ENCODE peak calls at places on chromosomes 6 and 20, in five cellular contexts. One of them, this sample, is unnamed.

GRCh38 chr20:42906120-42906519 is 283.6 kb downstream of the PTPRT start:
- DNase-seq in foreskin keratinocyte: no peak
- DNase-seq in psoas muscle: no peak
- DNase-seq in dorsolateral prefrontal cortex: no peak
- DNase-seq in AG09319: no peak
- DNase-seq in this sample: no peak

GRCh38 chr20:64084209-64085152 is at the start of gene LKAAEAR1:
- DNase-seq in dorsolateral prefrontal cortex: no peak
- DNase-seq in AG09319: no peak
- DNase-seq in foreskin keratinocyte: no peak
- DNase-seq in psoas muscle: no peak
- DNase-seq in this sample: no peak

GRCh38 chr6:15247214-15247749 is 1.4 kb downstream of the JARID2 start:
- DNase-seq in dorsolateral prefrontal cortex: no peak
- DNase-seq in foreskin keratinocyte: peak
- DNase-seq in psoas muscle: no peak
- DNase-seq in AG09319: no peak
- DNase-seq in this sample: no peak

GRCh38 chr20:10800288-10800687 is 126.5 kb upstream of the JAG1 start:
- DNase-seq in AG09319: no peak
- DNase-seq in foreskin keratinocyte: no peak
- DNase-seq in psoas muscle: no peak
- DNase-seq in dorsolateral prefrontal cortex: no peak
- DNase-seq in this sample: no peak

GRCh38 chr6:56758120-56758519 is 115.4 kb upstream of the DST start:
- DNase-seq in AG09319: no peak
- DNase-seq in foreskin keratinocyte: no peak
- DNase-seq in dorsolateral prefrontal cortex: no peak
- DNase-seq in psoas muscle: no peak
- DNase-seq in this sample: no peak

GRCh38 chr6:6366778-6367177 is 46.3 kb upstream of the F13A1 start:
- DNase-seq in psoas muscle: no peak
- DNase-seq in AG09319: no peak
- DNase-seq in dorsolateral prefrontal cortex: no peak
- DNase-seq in foreskin keratinocyte: no peak
- DNase-seq in this sample: no peak

GRCh38 chr20:64165866-64166600 is 1.8 kb downstream of the MYT1 start:
- DNase-seq in dorsolateral prefrontal cortex: no peak
- DNase-seq in psoas muscle: no peak
- DNase-seq in foreskin keratinocyte: no peak
- DNase-seq in AG09319: no peak
- DNase-seq in this sample: no peak

GRCh38 chr6:158646023-158646888 is 1.7 kb upstream of the DYNLT1 start:
- DNase-seq in psoas muscle: no peak
- DNase-seq in AG09319: no peak
- DNase-seq in foreskin keratinocyte: peak
- DNase-seq in dorsolateral prefrontal cortex: no peak
- DNase-seq in this sample: no peak

GRCh38 chr6:110419028-110419739 is 3.8 kb upstream of the DDO start:
- DNase-seq in dorsolateral prefrontal cortex: no peak
- DNase-seq in psoas muscle: no peak
- DNase-seq in foreskin keratinocyte: no peak
- DNase-seq in AG09319: no peak
- DNase-seq in this sample: no peak

GRCh38 chr6:21083708-21084107 is 509.8 kb upstream of the SOX4 start:
- DNase-seq in AG09319: no peak
- DNase-seq in foreskin keratinocyte: no peak
- DNase-seq in psoas muscle: no peak
- DNase-seq in dorsolateral prefrontal cortex: no peak
- DNase-seq in this sample: no peak

GRCh38 chr6:128601060-128601459 is 80.7 kb upstream of the PTPRK start:
- DNase-seq in AG09319: no peak
- DNase-seq in dorsolateral prefrontal cortex: no peak
- DNase-seq in foreskin keratinocyte: no peak
- DNase-seq in psoas muscle: no peak
- DNase-seq in this sample: no peak

GRCh38 chr6:126034671-126035070 is 48.3 kb downstream of the TRMT11 start:
- DNase-seq in dorsolateral prefrontal cortex: no peak
- DNase-seq in foreskin keratinocyte: no peak
- DNase-seq in psoas muscle: no peak
- DNase-seq in AG09319: no peak
- DNase-seq in this sample: no peak

GRCh38 chr6:63734923-63735322 is 99.3 kb downstream of the PHF3 start:
- DNase-seq in psoas muscle: no peak
- DNase-seq in foreskin keratinocyte: peak
- DNase-seq in dorsolateral prefrontal cortex: no peak
- DNase-seq in AG09319: no peak
- DNase-seq in this sample: no peak

GRCh38 chr20:49935746-49936152 is 448 bp upstream of the RNF114 start:
- DNase-seq in foreskin keratinocyte: no peak
- DNase-seq in psoas muscle: no peak
- DNase-seq in dorsolateral prefrontal cortex: no peak
- DNase-seq in AG09319: no peak
- DNase-seq in this sample: no peak

GRCh38 chr6:122838060-122838780 is 49.2 kb downstream of the SMPDL3A start:
- DNase-seq in foreskin keratinocyte: no peak
- DNase-seq in psoas muscle: no peak
- DNase-seq in dorsolateral prefrontal cortex: no peak
- DNase-seq in AG09319: peak
- DNase-seq in this sample: no peak

GRCh38 chr20:2698912-2699311 is 6.3 kb downstream of the EBF4 start:
- DNase-seq in AG09319: no peak
- DNase-seq in dorsolateral prefrontal cortex: no peak
- DNase-seq in psoas muscle: no peak
- DNase-seq in foreskin keratinocyte: no peak
- DNase-seq in this sample: no peak

GRCh38 chr20:48008850-48009535 is 223.7 kb upstream of the SULF2 start:
- DNase-seq in psoas muscle: no peak
- DNase-seq in foreskin keratinocyte: no peak
- DNase-seq in dorsolateral prefrontal cortex: no peak
- DNase-seq in AG09319: peak
- DNase-seq in this sample: no peak

GRCh38 chr6:159110748-159111147 is 58.5 kb upstream of the FNDC1 start:
- DNase-seq in psoas muscle: no peak
- DNase-seq in AG09319: no peak
- DNase-seq in foreskin keratinocyte: no peak
- DNase-seq in dorsolateral prefrontal cortex: no peak
- DNase-seq in this sample: no peak

GRCh38 chr20:10563935-10564492 is 109.8 kb downstream of the JAG1 start:
- DNase-seq in foreskin keratinocyte: no peak
- DNase-seq in psoas muscle: no peak
- DNase-seq in dorsolateral prefrontal cortex: no peak
- DNase-seq in AG09319: no peak
- DNase-seq in this sample: no peak

GRCh38 chr20:50270034-50270395 is 79.4 kb downstream of the CEBPB start:
- DNase-seq in AG09319: no peak
- DNase-seq in psoas muscle: peak
- DNase-seq in foreskin keratinocyte: no peak
- DNase-seq in dorsolateral prefrontal cortex: no peak
- DNase-seq in this sample: no peak

GRCh38 chr6:140203611-140204553 is 829.4 kb upstream of the CITED2 start:
- DNase-seq in AG09319: peak
- DNase-seq in foreskin keratinocyte: no peak
- DNase-seq in psoas muscle: no peak
- DNase-seq in dorsolateral prefrontal cortex: no peak
- DNase-seq in this sample: no peak

GRCh38 chr6:136113736-136114173 is 136.4 kb downstream of the MTFR2 start:
- DNase-seq in dorsolateral prefrontal cortex: no peak
- DNase-seq in foreskin keratinocyte: peak
- DNase-seq in AG09319: peak
- DNase-seq in psoas muscle: no peak
- DNase-seq in this sample: peak

GRCh38 chr20:41098703-41099250 is 38.6 kb upstream of the PLCG1 start:
- DNase-seq in psoas muscle: no peak
- DNase-seq in AG09319: peak
- DNase-seq in foreskin keratinocyte: no peak
- DNase-seq in dorsolateral prefrontal cortex: no peak
- DNase-seq in this sample: no peak

GRCh38 chr6:129186988-129187387 is 304.1 kb downstream of the LAMA2 start:
- DNase-seq in psoas muscle: no peak
- DNase-seq in foreskin keratinocyte: peak
- DNase-seq in dorsolateral prefrontal cortex: no peak
- DNase-seq in AG09319: peak
- DNase-seq in this sample: no peak

GRCh38 chr6:33979750-33980149 is 166.1 kb downstream of the GRM4 start:
- DNase-seq in dorsolateral prefrontal cortex: peak
- DNase-seq in foreskin keratinocyte: no peak
- DNase-seq in psoas muscle: no peak
- DNase-seq in AG09319: no peak
- DNase-seq in this sample: no peak

GRCh38 chr6:119132211-119133004 is 53.9 kb upstream of the FAM184A start:
- DNase-seq in AG09319: no peak
- DNase-seq in foreskin keratinocyte: no peak
- DNase-seq in psoas muscle: no peak
- DNase-seq in dorsolateral prefrontal cortex: no peak
- DNase-seq in this sample: no peak

GRCh38 chr20:19691125-19691524 is 66.9 kb upstream of the RIN2 start:
- DNase-seq in dorsolateral prefrontal cortex: no peak
- DNase-seq in psoas muscle: no peak
- DNase-seq in AG09319: no peak
- DNase-seq in foreskin keratinocyte: no peak
- DNase-seq in this sample: no peak

GRCh38 chr6:95518630-95519227 is 58.6 kb upstream of the MANEA start:
- DNase-seq in foreskin keratinocyte: no peak
- DNase-seq in psoas muscle: no peak
- DNase-seq in dorsolateral prefrontal cortex: no peak
- DNase-seq in AG09319: no peak
- DNase-seq in this sample: no peak

GRCh38 chr6:135269399-135270005 is 88.4 kb downstream of the MYB start:
- DNase-seq in psoas muscle: no peak
- DNase-seq in AG09319: no peak
- DNase-seq in foreskin keratinocyte: no peak
- DNase-seq in dorsolateral prefrontal cortex: no peak
- DNase-seq in this sample: no peak

GRCh38 chr6:33992191-33992590 is 153.7 kb downstream of the GRM4 start:
- DNase-seq in foreskin keratinocyte: no peak
- DNase-seq in dorsolateral prefrontal cortex: peak
- DNase-seq in AG09319: no peak
- DNase-seq in psoas muscle: no peak
- DNase-seq in this sample: no peak

DNA sequence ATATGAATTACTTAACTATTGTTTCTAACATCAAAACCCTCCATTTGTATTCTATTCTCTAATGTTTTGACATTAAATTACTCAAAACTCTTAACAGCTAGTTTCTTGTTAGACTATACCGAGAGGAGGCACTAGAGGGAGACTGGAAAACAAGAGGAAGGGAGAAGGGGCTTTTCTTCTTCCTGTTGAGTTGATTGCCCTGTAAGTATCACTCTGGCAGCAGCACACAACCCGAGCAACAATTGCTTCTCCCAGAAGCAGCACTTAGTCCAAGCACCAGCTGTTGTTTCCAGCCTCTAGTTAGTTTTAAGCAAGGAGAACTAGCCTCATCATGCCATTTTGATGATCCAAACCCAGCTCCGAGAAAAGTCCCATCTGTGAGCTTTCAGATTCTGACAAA is 603.8 kb downstream of the PRKN start:
- DNase-seq in AG09319: no peak
- DNase-seq in foreskin keratinocyte: no peak
- DNase-seq in psoas muscle: no peak
- DNase-seq in dorsolateral prefrontal cortex: no peak
- DNase-seq in this sample: no peak
- TF ChIP-seq CTCF in AG09319: peak
- TF ChIP-seq CTCF in foreskin keratinocyte: peak
- TF ChIP-seq CTCF in psoas muscle: peak
- TF ChIP-seq CTCF in dorsolateral prefrontal cortex: no peak
- TF ChIP-seq CTCF in this sample: no peak

GRCh38 chr20:56187791-56188190 is 60.7 kb upstream of the MC3R start:
- DNase-seq in foreskin keratinocyte: no peak
- DNase-seq in dorsolateral prefrontal cortex: no peak
- DNase-seq in psoas muscle: no peak
- DNase-seq in AG09319: no peak
- DNase-seq in this sample: no peak
- TF ChIP-seq CTCF in foreskin keratinocyte: no peak
- TF ChIP-seq CTCF in dorsolateral prefrontal cortex: peak
- TF ChIP-seq CTCF in psoas muscle: peak
- TF ChIP-seq CTCF in AG09319: no peak
- TF ChIP-seq CTCF in this sample: no peak

DNA sequence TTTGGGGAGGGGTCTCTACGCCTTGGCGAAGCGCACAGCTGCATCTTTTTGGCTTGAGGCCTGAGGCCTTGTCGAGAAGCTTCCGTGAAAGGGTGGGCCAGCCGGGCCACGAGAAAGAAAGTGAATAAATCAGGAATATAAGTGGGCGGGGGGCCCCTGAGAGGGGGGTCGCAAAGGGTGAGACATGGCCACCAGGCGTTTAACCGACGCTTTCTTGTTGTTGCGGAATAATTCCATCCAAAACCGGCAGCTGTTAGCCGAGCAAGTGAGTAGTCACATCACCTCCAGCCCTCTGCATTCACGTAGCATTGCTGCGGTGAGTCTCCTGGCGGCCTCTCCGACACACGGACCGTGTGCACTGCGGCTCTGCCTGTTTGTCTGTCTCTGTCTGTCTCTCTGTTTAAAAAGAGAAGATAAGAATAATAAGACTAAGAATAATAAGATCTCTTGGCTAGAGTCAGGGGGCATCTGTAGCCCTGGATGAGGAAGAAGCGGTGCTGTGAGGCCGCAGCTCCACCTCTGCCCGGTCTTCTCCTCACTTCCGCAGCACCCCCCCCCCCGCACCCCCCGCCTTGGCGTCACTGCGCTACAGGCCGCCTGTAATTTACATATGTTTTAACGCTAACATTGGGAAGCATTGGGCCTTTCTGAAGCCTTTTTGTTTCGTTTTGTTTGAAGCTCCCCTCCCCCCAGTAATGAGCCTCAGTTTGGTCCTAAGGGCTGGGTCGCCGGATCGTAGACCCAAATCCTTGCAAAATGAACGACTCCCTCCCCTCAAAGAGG is 931 bp downstream of the STX16 start:
- DNase-seq in psoas muscle: peak
- DNase-seq in dorsolateral prefrontal cortex: no peak
- DNase-seq in AG09319: peak
- DNase-seq in foreskin keratinocyte: peak
- DNase-seq in this sample: peak
- TF ChIP-seq CTCF in psoas muscle: no peak
- TF ChIP-seq CTCF in dorsolateral prefrontal cortex: no peak
- TF ChIP-seq CTCF in AG09319: no peak
- TF ChIP-seq CTCF in foreskin keratinocyte: peak
- TF ChIP-seq CTCF in this sample: no peak

GRCh38 chr20:46772901-46773300 is 63.5 kb downstream of the SLC2A10 start:
- DNase-seq in psoas muscle: no peak
- DNase-seq in AG09319: no peak
- DNase-seq in dorsolateral prefrontal cortex: no peak
- DNase-seq in foreskin keratinocyte: no peak
- DNase-seq in this sample: no peak
- TF ChIP-seq CTCF in psoas muscle: no peak
- TF ChIP-seq CTCF in AG09319: no peak
- TF ChIP-seq CTCF in dorsolateral prefrontal cortex: no peak
- TF ChIP-seq CTCF in foreskin keratinocyte: peak
- TF ChIP-seq CTCF in this sample: no peak

GRCh38 chr6:120411394-120411793 is 922.9 kb downstream of the TBC1D32 start:
- DNase-seq in AG09319: no peak
- DNase-seq in foreskin keratinocyte: no peak
- DNase-seq in dorsolateral prefrontal cortex: no peak
- DNase-seq in psoas muscle: no peak
- DNase-seq in this sample: no peak

GRCh38 chr6:120410586-120410985 is 923.7 kb downstream of the TBC1D32 start:
- DNase-seq in foreskin keratinocyte: peak
- DNase-seq in AG09319: no peak
- DNase-seq in dorsolateral prefrontal cortex: no peak
- DNase-seq in psoas muscle: no peak
- DNase-seq in this sample: no peak

GRCh38 chr6:120407696-120408095 is 926.6 kb downstream of the TBC1D32 start:
- DNase-seq in foreskin keratinocyte: no peak
- DNase-seq in AG09319: no peak
- DNase-seq in dorsolateral prefrontal cortex: no peak
- DNase-seq in psoas muscle: no peak
- DNase-seq in this sample: no peak

GRCh38 chr6:120405947-120406346 is 928.3 kb downstream of the TBC1D32 start:
- DNase-seq in dorsolateral prefrontal cortex: no peak
- DNase-seq in psoas muscle: no peak
- DNase-seq in AG09319: no peak
- DNase-seq in foreskin keratinocyte: no peak
- DNase-seq in this sample: no peak
- TF ChIP-seq CTCF in dorsolateral prefrontal cortex: no peak
- TF ChIP-seq CTCF in psoas muscle: no peak
- TF ChIP-seq CTCF in AG09319: no peak
- TF ChIP-seq CTCF in foreskin keratinocyte: peak
- TF ChIP-seq CTCF in this sample: no peak

This sample was measured in activated CD8-positive, alpha-beta T cell treated with anti-CD3 and anti-CD28 coated beads for 36 hours.